ENCODE peak calls at places on chromosomes 11 and 22, in eight cellular contexts. P is body of pancreas, B is cardiac muscle cell, Q is AG04450, K is astrocyte of the spinal cord, C is fibroblast of mammary gland, X is nephron progenitor cell, O is AG10803. A is an unnamed sample.

GRCh38 chr11:71568707-71569349 is 3.5 kb downstream of the KRTAP5-10 start:
- DNase-seq in Q (no peak), O (peak; percentile 2), P (no peak), B (no peak), K (no peak), C (peak; percentile 30), X (no peak), A (no peak)

GRCh38 chr11:73019996-73020395 is 122.1 kb downstream of the FCHSD2 start:
- DNase-seq in B (no peak), O (no peak), K (no peak), X (no peak), P (no peak), C (no peak), Q (no peak), A (no peak)

GRCh38 chr11:117443269-117444186 is 115.9 kb downstream of the CEP164 start:
- DNase-seq in C (peak; percentile 24), X (peak; percentile 80), B (peak; percentile 78), K (no peak), P (peak; percentile 45), Q (no peak), O (peak; percentile 27), A (no peak)

GRCh38 chr11:102464859-102465500 is 12.4 kb upstream of the TMEM123 start:
- DNase-seq in K (no peak), P (no peak), Q (no peak), C (no peak), B (no peak), X (no peak), O (no peak), A (no peak)

GRCh38 chr11:16809901-16810668 is 71.6 kb downstream of the C11orf58 start:
- DNase-seq in X (no peak), O (peak; percentile 58), P (peak; percentile 25), K (peak; percentile 81), B (no peak), Q (no peak), C (peak; percentile 67), A (no peak)

GRCh38 chr11:73201249-73201648 is 16.8 kb upstream of the P2RY2 start:
- DNase-seq in X (no peak), C (peak; percentile 33), O (peak; percentile 23), K (no peak), Q (no peak), P (no peak), B (no peak), A (no peak)

GRCh38 chr11:93131709-93132108 is 66.1 kb downstream of the SLC36A4 start:
- DNase-seq in B (peak; percentile 50), K (no peak), P (no peak), C (no peak), Q (no peak), O (no peak), X (no peak), A (no peak)

GRCh38 chr11:72661486-72661885 is 12.7 kb downstream of the PDE2A start:
- DNase-seq in X (no peak), C (no peak), O (no peak), P (no peak), Q (no peak), K (no peak), B (no peak), A (no peak)

GRCh38 chr11:107564877-107565218 is 687 bp downstream of the ALKBH8 start:
- DNase-seq in K (no peak), P (no peak), Q (no peak), O (no peak), C (no peak), X (no peak), B (no peak), A (no peak)

GRCh38 chr11:11621881-11622706 is at the start of gene GALNT18:
- DNase-seq in Q (peak; percentile 80), C (peak; percentile 86), K (peak; percentile 88), P (peak; percentile 93), X (peak; percentile 94), O (peak; percentile 89), B (peak; percentile 98), A (peak; percentile 51)
- TF ChIP-seq CTCF in Q (peak; percentile 41), C (no peak), K (peak; percentile 34), P (peak; percentile 41), X (peak; percentile 12), O (peak; percentile 11), B (peak; percentile 43), A (no peak)

GRCh38 chr22:49779226-49779625 is 48.4 kb downstream of the BRD1 start:
- DNase-seq in O (no peak), X (no peak), K (no peak), C (no peak), Q (no peak), B (peak; percentile 18), P (no peak), A (no peak)
- TF ChIP-seq CTCF in O (no peak), X (no peak), K (no peak), C (no peak), Q (no peak), B (no peak), P (no peak), A (no peak)

GRCh38 chr11:68036141-68036716 is 2.6 kb upstream of the TCIRG1 start:
- DNase-seq in B (no peak), P (no peak), K (no peak), C (no peak), X (no peak), O (no peak), Q (no peak), A (no peak)

GRCh38 chr11:68035266-68035876 is 3.5 kb upstream of the TCIRG1 start:
- DNase-seq in P (no peak), X (no peak), K (no peak), O (no peak), C (no peak), B (no peak), Q (no peak), A (no peak)

GRCh38 chr11:68037481-68038225 is 1.2 kb upstream of the TCIRG1 start:
- DNase-seq in K (no peak), O (no peak), P (peak; percentile 74), X (no peak), C (no peak), B (no peak), Q (no peak), A (no peak)

GRCh38 chr11:68038226-68038717 is 553 bp upstream of the TCIRG1 start:
- DNase-seq in Q (no peak), B (peak; percentile 14), K (no peak), O (no peak), C (no peak), P (peak; percentile 89), X (no peak), A (no peak)

DNA sequence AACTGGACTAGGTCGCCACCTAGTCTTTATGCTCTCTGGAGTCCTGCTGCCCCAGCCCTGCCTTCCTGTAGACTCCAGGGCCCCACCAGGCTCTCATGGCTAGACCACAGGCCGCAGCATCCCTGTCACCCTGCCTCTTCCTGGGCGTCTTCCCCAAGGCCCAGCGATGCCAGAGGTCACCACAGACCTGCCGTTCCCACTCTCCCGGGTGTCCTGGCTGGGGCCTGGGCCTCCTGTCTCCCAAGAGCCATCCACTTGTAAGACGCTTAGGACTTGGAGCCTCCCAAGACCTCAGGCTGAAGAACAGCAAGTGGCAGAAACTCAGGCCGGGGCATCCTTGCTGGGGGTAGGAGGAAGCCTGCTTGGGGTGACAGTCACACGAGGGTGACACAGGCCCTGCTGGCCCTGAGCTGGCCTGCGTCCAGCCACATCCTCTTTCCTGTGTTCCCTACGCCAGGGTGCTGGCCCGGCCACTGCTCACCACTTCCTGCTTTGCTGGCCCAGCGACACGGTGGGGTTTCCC is 2.0 kb upstream of the TCIRG1 start:
- DNase-seq in X (no peak), C (no peak), B (no peak), Q (no peak), O (no peak), P (no peak), K (no peak), A (no peak)
- TF ChIP-seq CTCF in X (no peak), C (no peak), B (no peak), Q (no peak), O (no peak), P (no peak), K (no peak), A (no peak)

GRCh38 chr11:3810446-3810845 is 2.1 kb downstream of the PGAP2 start:
- DNase-seq in O (no peak), B (no peak), X (no peak), K (no peak), Q (no peak), C (no peak), P (no peak), A (no peak)

GRCh38 chr11:3809624-3809928 is 1.2 kb downstream of the PGAP2 start:
- DNase-seq in K (no peak), O (no peak), Q (no peak), X (no peak), P (no peak), B (no peak), C (no peak), A (no peak)

GRCh38 chr11:3807856-3808845 is at the start of gene PGAP2:
- DNase-seq in Q (no peak), P (peak; percentile 55), O (peak; percentile 39), K (peak; percentile 31), X (peak; percentile 90), C (peak; percentile 47), B (peak; percentile 84), A (peak; percentile 67)

GRCh38 chr11:3810951-3811350 is 2.6 kb downstream of the PGAP2 start:
- DNase-seq in P (no peak), Q (no peak), C (no peak), X (no peak), O (no peak), B (no peak), K (no peak), A (no peak)

GRCh38 chr11:3808846-3809623 is 675 bp downstream of the PGAP2 start:
- DNase-seq in C (peak; percentile 69), P (peak; percentile 61), O (peak; percentile 63), Q (no peak), X (no peak), B (peak; percentile 52), K (peak; percentile 44), A (no peak)
- TF ChIP-seq CTCF in C (peak; percentile 56), P (no peak), O (peak; percentile 51), Q (peak; percentile 40), X (peak; percentile 32), B (peak; percentile 39), K (peak; percentile 30), A (no peak)

GRCh38 chr11:94604496-94604895 is 37.3 kb downstream of the PIWIL4 start:
- DNase-seq in C (no peak), X (no peak), Q (no peak), O (peak; percentile 15), P (no peak), B (no peak), K (no peak), A (no peak)

GRCh38 chr11:94603587-94603986 is 36.4 kb downstream of the PIWIL4 start:
- DNase-seq in Q (no peak), C (no peak), K (no peak), O (no peak), P (no peak), X (no peak), B (no peak), A (no peak)

GRCh38 chr11:94599510-94599909 is 32.3 kb downstream of the PIWIL4 start:
- DNase-seq in Q (no peak), C (no peak), X (no peak), P (no peak), K (no peak), O (no peak), B (peak; percentile 37), A (no peak)

GRCh38 chr11:94597896-94598295 is 30.7 kb downstream of the PIWIL4 start:
- DNase-seq in X (no peak), Q (no peak), O (peak; percentile 5), K (peak; percentile 32), C (no peak), P (no peak), B (no peak), A (no peak)

GRCh38 chr11:94602430-94603372 is 35.5 kb downstream of the PIWIL4 start:
- DNase-seq in O (peak; percentile 77), B (peak; percentile 78), K (peak; percentile 86), P (peak; percentile 60), Q (peak; percentile 81), X (no peak), C (peak; percentile 91), A (no peak)
- TF ChIP-seq CTCF in O (peak; percentile 61), B (peak; percentile 57), K (peak; percentile 62), P (no peak), Q (peak; percentile 78), X (no peak), C (peak; percentile 74), A (no peak)

A was measured in activated B cell treated with CpG ODN at 0.5 μM for 24 hours.